ENCODE peak calls at places on chromosomes 3 and 15, in seven cellular contexts. X, K, I, T, N, J and R are unnamed samples.

GRCh38 chr3:150763841-150764483 is 993 bp upstream of the SIAH2 start:
- DNase-seq in X (peak), K (peak), I (peak), T (no peak), N (peak), J (peak), R (peak)

GRCh38 chr3:10511809-10512494 is 6.6 kb upstream of the ATP2B2 start:
- DNase-seq in X (no peak), K (no peak), I (peak), T (no peak), N (no peak), J (no peak), R (no peak)

GRCh38 chr15:55402707-55403106 is 5.5 kb downstream of the CCPG1 start:
- DNase-seq in X (no peak), K (no peak), I (peak), T (no peak), N (no peak), J (no peak), R (no peak)

GRCh38 chr3:129553771-129554170 is 10.8 kb downstream of the H1-8 start:
- DNase-seq in X (no peak), K (no peak), I (no peak), T (no peak), N (no peak), J (no peak), R (no peak)

GRCh38 chr3:172383306-172383796 is 64.9 kb downstream of the GHSR start:
- DNase-seq in X (no peak), K (no peak), I (no peak), T (no peak), N (no peak), J (no peak), R (no peak)

GRCh38 chr3:30721314-30721634 is 114.9 kb downstream of the TGFBR2 start:
- DNase-seq in X (no peak), K (no peak), I (no peak), T (no peak), N (no peak), J (no peak), R (no peak)

GRCh38 chr3:79233431-79234060 is 534.3 kb downstream of the ROBO1 start:
- DNase-seq in X (no peak), K (no peak), I (peak), T (no peak), N (peak), J (no peak), R (no peak)

GRCh38 chr3:123861081-123861836 is 22.9 kb downstream of the MYLK start:
- DNase-seq in X (no peak), K (no peak), I (peak), T (no peak), N (no peak), J (no peak), R (no peak)

GRCh38 chr3:140233702-140234101 is 298.7 kb downstream of the CLSTN2 start:
- DNase-seq in X (no peak), K (no peak), I (no peak), T (no peak), N (no peak), J (no peak), R (no peak)

GRCh38 chr3:138019288-138020069 is 9.5 kb downstream of the CLDN18 start:
- DNase-seq in X (no peak), K (no peak), I (no peak), T (no peak), N (no peak), J (no peak), R (no peak)

GRCh38 chr3:59482684-59483083 is 432.9 kb upstream of the CFAP20DC start:
- DNase-seq in X (no peak), K (no peak), I (no peak), T (no peak), N (no peak), J (no peak), R (no peak)

GRCh38 chr15:74137544-74137920 is 7.1 kb downstream of the ISLR2 start:
- DNase-seq in X (no peak), K (no peak), I (no peak), T (no peak), N (no peak), J (no peak), R (no peak)

GRCh38 chr15:87528873-87529272 is 727.7 kb downstream of the NTRK3 start:
- DNase-seq in X (no peak), K (no peak), I (peak), T (no peak), N (no peak), J (no peak), R (no peak)

GRCh38 chr3:195180490-195181106 is 90.4 kb downstream of the XXYLT1 start:
- DNase-seq in X (no peak), K (no peak), I (no peak), T (no peak), N (no peak), J (no peak), R (no peak)

GRCh38 chr3:185763347-185764010 is 61.4 kb downstream of the IGF2BP2 start:
- DNase-seq in X (no peak), K (no peak), I (peak), T (no peak), N (no peak), J (no peak), R (no peak)

GRCh38 chr15:95799286-95800187 is 531.0 kb upstream of the NR2F2 start:
- DNase-seq in X (no peak), K (no peak), I (peak), T (no peak), N (no peak), J (no peak), R (no peak)